ENCODE peak calls at places on chromosomes 4 and X, in seven cellular contexts. G is AG09309, W is foreskin keratinocyte, I is heart right ventricle, R is GM13977, K is astrocyte of the cerebellum, M is A673. P is an unnamed sample.

GRCh38 chr4:103497692-103498091 is 222.1 kb downstream of the TACR3 start:
- DNase-seq in G (no peak), W (no peak), I (no peak), R (no peak), K (no peak), M (no peak), P (no peak)

GRCh38 chr4:167234388-167234881 is at the start of gene SPOCK3:
- DNase-seq in G (no peak), W (peak; percentile 49), I (peak; percentile 4), R (peak; percentile 32), K (peak; percentile 6), M (peak; percentile 31), P (no peak)

GRCh38 chrX:19750028-19750786 is 137.2 kb downstream of the SH3KBP1 start:
- DNase-seq in G (no peak), W (no peak), I (no peak), R (no peak), K (no peak), M (no peak), P (no peak)

GRCh38 chr4:81214518-81215218 is 354 bp downstream of the PRKG2 start:
- DNase-seq in G (no peak), W (peak; percentile 26), I (no peak), R (no peak), K (no peak), M (no peak), P (no peak)

GRCh38 chr4:180455226-180455625 is 1788.0 kb upstream of the TENM3 start:
- DNase-seq in G (no peak), W (peak; percentile 25), I (no peak), R (no peak), K (no peak), M (no peak), P (no peak)

GRCh38 chr4:140877781-140878180 is 121.6 kb upstream of the TBC1D9 start:
- DNase-seq in G (no peak), W (no peak), I (no peak), R (no peak), K (no peak), M (no peak), P (no peak)

GRCh38 chr4:145302725-145303124 is 122.3 kb upstream of the OTUD4 start:
- DNase-seq in G (no peak), W (peak; percentile 64), I (no peak), R (no peak), K (no peak), M (no peak), P (peak; percentile 21)

GRCh38 chr4:184439856-184440592 is 34.3 kb downstream of the IRF2 start:
- DNase-seq in G (peak; percentile 23), W (no peak), I (no peak), R (no peak), K (no peak), M (no peak), P (no peak)

GRCh38 chr4:80322716-80323115 is 12.8 kb upstream of the CFAP299 start:
- DNase-seq in G (no peak), W (peak; percentile 59), I (no peak), R (no peak), K (no peak), M (no peak), P (peak; percentile 63)

GRCh38 chr4:89482926-89483595 is 175.5 kb upstream of the GPRIN3 start:
- DNase-seq in G (no peak), W (no peak), I (no peak), R (no peak), K (no peak), M (no peak), P (no peak)

GRCh38 chr4:25088342-25088952 is 57.7 kb upstream of the LGI2 start:
- DNase-seq in G (no peak), W (no peak), I (peak; percentile 53), R (peak; percentile 33), K (no peak), M (peak; percentile 29), P (peak; percentile 2)

GRCh38 chr4:28386776-28387175 is 1526.1 kb downstream of the STIM2 start:
- DNase-seq in G (no peak), W (no peak), I (no peak), R (no peak), K (no peak), M (peak; percentile 18), P (no peak)

GRCh38 chr4:76948441-76949292 is 885 bp upstream of the SEPTIN11 start:
- DNase-seq in G (no peak), W (peak; percentile 71), I (peak; percentile 77), R (peak; percentile 93), K (no peak), M (peak; percentile 83), P (peak; percentile 77)

GRCh38 chr4:149158852-149159251 is 656.8 kb downstream of the IQCM start:
- DNase-seq in G (no peak), W (no peak), I (no peak), R (no peak), K (no peak), M (no peak), P (no peak)

GRCh38 chr4:172982151-172982590 is 186.4 kb upstream of the GALNT7 start:
- DNase-seq in G (no peak), W (peak; percentile 99), I (no peak), R (no peak), K (peak; percentile 78), M (peak; percentile 87), P (peak; percentile 41)

GRCh38 chr4:75179510-75179909 is 246.6 kb downstream of the PARM1 start:
- DNase-seq in G (no peak), W (no peak), I (no peak), R (no peak), K (no peak), M (no peak), P (no peak)

GRCh38 chr4:148056879-148057278 is 325.0 kb downstream of the ARHGAP10 start:
- DNase-seq in G (peak; percentile 13), W (peak; percentile 79), I (peak; percentile 52), R (peak; percentile 61), K (peak; percentile 46), M (peak; percentile 70), P (peak; percentile 62)

GRCh38 chr4:121030711-121031110 is 41.6 kb downstream of the NDNF start:
- DNase-seq in G (no peak), W (no peak), I (no peak), R (no peak), K (no peak), M (no peak), P (no peak)

GRCh38 chr4:52028970-52029369 is 8.8 kb upstream of the LRRC66 start:
- DNase-seq in G (peak; percentile 29), W (peak; percentile 77), I (no peak), R (no peak), K (peak; percentile 62), M (no peak), P (peak; percentile 79)

GRCh38 chr4:40976343-40976742 is 226.6 kb downstream of the NSUN7 start:
- DNase-seq in G (no peak), W (peak; percentile 46), I (peak; percentile 59), R (peak; percentile 44), K (peak; percentile 74), M (peak; percentile 62), P (peak; percentile 47)

GRCh38 chr4:1170156-1170804 is 2.1 kb downstream of the SPON2 start:
- DNase-seq in G (no peak), W (no peak), I (no peak), R (peak; percentile 23), K (no peak), M (no peak), P (no peak)

GRCh38 chrX:110563276-110563675 is 204.6 kb downstream of the RTL9 start:
- DNase-seq in G (peak; percentile 23), W (no peak), I (no peak), R (no peak), K (peak; percentile 71), M (no peak), P (peak; percentile 74)

GRCh38 chr4:41510179-41510578 is 27.8 kb upstream of the LIMCH1 start:
- DNase-seq in G (no peak), W (no peak), I (no peak), R (no peak), K (no peak), M (no peak), P (no peak)

GRCh38 chrX:72001471-72001870 is 90.8 kb downstream of the NHSL2 start:
- DNase-seq in G (no peak), W (no peak), I (no peak), R (no peak), K (no peak), M (no peak), P (no peak)

DNA sequence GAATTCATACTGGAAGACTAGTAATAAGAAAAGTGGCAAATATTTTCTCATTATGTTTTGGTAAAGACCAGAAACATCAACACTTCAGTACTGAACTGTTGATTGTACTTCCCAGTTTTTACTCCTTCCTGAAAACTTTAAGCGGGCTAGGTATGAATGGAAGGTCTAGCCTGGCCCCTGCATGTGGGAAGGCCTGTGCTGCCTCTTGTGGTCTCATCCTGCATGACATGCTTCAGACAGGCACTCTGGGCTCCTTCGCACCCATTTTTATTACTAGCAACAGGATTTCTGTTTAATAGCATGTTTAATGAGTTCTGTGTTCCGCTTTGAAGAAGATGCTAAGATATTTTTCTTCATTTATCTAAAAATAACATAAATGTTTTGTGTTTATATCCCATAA is 279.1 kb downstream of the ANK2 start:
- DNase-seq in G (no peak), W (no peak), I (no peak), R (no peak), K (no peak), M (peak; percentile 40), P (no peak)
- TF ChIP-seq CTCF in G (peak; percentile 43), W (peak; percentile 61), I (no peak), R (peak; percentile 32), K (peak; percentile 34), M (peak; percentile 61), P (peak; percentile 51)

GRCh38 chrX:107204063-107204605 is 2.1 kb downstream of the NUP62CL start:
- DNase-seq in G (no peak), W (no peak), I (no peak), R (no peak), K (no peak), M (no peak), P (no peak)

GRCh38 chrX:107207089-107207488 is 678 bp downstream of the DNAAF6 start:
- DNase-seq in G (no peak), W (no peak), I (no peak), R (no peak), K (no peak), M (no peak), P (no peak)

GRCh38 chrX:107206697-107207065 is 270 bp downstream of the DNAAF6 start:
- DNase-seq in G (no peak), W (no peak), I (no peak), R (no peak), K (no peak), M (no peak), P (no peak)

GRCh38 chrX:107207943-107208342 is 1.5 kb downstream of the DNAAF6 start:
- DNase-seq in G (no peak), W (no peak), I (no peak), R (no peak), K (no peak), M (no peak), P (no peak)

GRCh38 chrX:107205770-107206696 is at the start of the genes DNAAF6 and NUP62CL:
- DNase-seq in G (no peak), W (peak; percentile 48), I (peak; percentile 45), R (peak; percentile 34), K (no peak), M (peak; percentile 78), P (no peak)
- TF ChIP-seq CTCF in G (no peak), W (no peak), I (no peak), R (no peak), K (no peak), M (no peak), P (no peak)

GRCh38 chrX:64571011-64571410 is 175.8 kb upstream of the MTMR8 start:
- DNase-seq in G (no peak), W (no peak), I (no peak), R (no peak), K (no peak), M (no peak), P (no peak)

GRCh38 chrX:64570204-64570603 is 175.0 kb upstream of the MTMR8 start:
- DNase-seq in G (no peak), W (no peak), I (no peak), R (no peak), K (no peak), M (no peak), P (no peak)
- TF ChIP-seq CTCF in G (peak; percentile 8), W (peak; percentile 12), I (no peak), R (peak; percentile 17), K (no peak), M (no peak), P (no peak)

GRCh38 chr4:8919651-8920288 is 48.1 kb upstream of the HMX1 start:
- DNase-seq in G (no peak), W (no peak), I (no peak), R (no peak), K (no peak), M (no peak), P (no peak)
- TF ChIP-seq CTCF in G (no peak), W (no peak), I (no peak), R (no peak), K (no peak), M (no peak), P (no peak)

P was measured in HFFc6.